ENCODE peak calls at places on chromosomes 13 and 19, in eight cellular contexts. Q, T, G, Y, D, Z, M and N are unnamed samples. For H3K9me3, the result is how much of the 10 kb centered on the place peaks cover.

GRCh38 chr19:8158411-8159074 is 9.2 kb upstream of the FBN3 start:
- DNase-seq in M (peak), G (peak), Y (no peak), D (peak), T (no peak), Z (peak), Q (peak), N (no peak)

GRCh38 chr13:36212789-36213188 is 1.6 kb downstream of the SOHLH2 start:
- DNase-seq in D (peak), Z (no peak), T (no peak), Q (no peak), Y (no peak), M (no peak), G (no peak), N (no peak)

GRCh38 chr19:8487137-8487851 is 15.1 kb downstream of the PRAM1 start:
- DNase-seq in Q (no peak), T (no peak), D (no peak), M (no peak), Y (no peak), G (peak), Z (peak), N (peak)

GRCh38 chr19:2191456-2191931 is 27.8 kb downstream of the DOT1L start:
- DNase-seq in Z (no peak), T (no peak), Q (no peak), Y (no peak), G (no peak), M (no peak), D (no peak), N (no peak)

GRCh38 chr13:109734002-109734785 is 52.2 kb downstream of the IRS2 start:
- DNase-seq in M (no peak), G (no peak), Q (no peak), Y (no peak), T (no peak), D (no peak), Z (no peak), N (no peak)

GRCh38 chr19:39982883-39983282 is 11.9 kb downstream of the PSMC4 start:
- DNase-seq in M (no peak), Q (no peak), Z (no peak), Y (no peak), G (no peak), D (no peak), T (no peak), N (no peak)

GRCh38 chr19:48881741-48882657 is 9.8 kb downstream of the PPP1R15A start:
- DNase-seq in D (peak), T (no peak), Z (no peak), Q (no peak), G (peak), M (no peak), Y (no peak), N (no peak)

GRCh38 chr13:110280996-110281688 is 25.8 kb downstream of the COL4A1 start:
- DNase-seq in M (no peak), Q (no peak), Z (no peak), T (no peak), G (no peak), Y (no peak), D (no peak), N (no peak)

GRCh38 chr19:48539503-48540096 is 12.4 kb upstream of the SULT2B1 start:
- DNase-seq in M (peak), Q (peak), D (no peak), Y (no peak), T (no peak), Z (no peak), G (no peak), N (no peak)

GRCh38 chr19:45271098-45271497 is 20.0 kb downstream of the MARK4 start:
- DNase-seq in G (no peak), M (no peak), Y (no peak), T (no peak), Q (no peak), D (no peak), Z (no peak), N (no peak)

GRCh38 chr19:10009714-10010224 is 535 bp downstream of the COL5A3 start:
- DNase-seq in G (no peak), Q (no peak), Y (no peak), Z (no peak), D (no peak), T (no peak), M (no peak), N (no peak)

GRCh38 chr13:93361703-93362102 is 135.1 kb downstream of the GPC6 start:
- DNase-seq in Y (no peak), Q (no peak), T (no peak), Z (no peak), M (peak), G (no peak), D (no peak), N (no peak)

GRCh38 chr13:43071824-43072223 is 48.4 kb downstream of the DNAJC15 start:
- DNase-seq in D (peak), M (no peak), Q (no peak), Y (no peak), Z (no peak), T (no peak), G (no peak), N (no peak)

GRCh38 chr13:86918682-86919081 is 752.5 kb upstream of the SLITRK5 start:
- DNase-seq in G (no peak), Y (no peak), Q (no peak), M (no peak), Z (no peak), D (no peak), T (no peak), N (no peak)

GRCh38 chr19:17716309-17716929 is 2.9 kb upstream of the MAP1S start:
- DNase-seq in Y (no peak), M (no peak), T (no peak), G (no peak), D (no peak), Z (no peak), Q (no peak), N (no peak)

GRCh38 chr13:51921790-51922740 is 60.3 kb downstream of the CCDC70 start:
- DNase-seq in G (no peak), Z (no peak), T (no peak), M (peak), D (no peak), Q (no peak), Y (no peak), N (no peak)

GRCh38 chr13:32984857-32985626 is 31.2 kb upstream of the KL start:
- DNase-seq in Y (no peak), Z (no peak), M (peak), G (no peak), D (no peak), Q (no peak), T (no peak), N (no peak)

GRCh38 chr13:73465629-73465974 is 406.8 kb downstream of the KLF5 start:
- DNase-seq in Q (no peak), T (no peak), G (no peak), M (peak), Y (no peak), D (no peak), Z (no peak), N (no peak)

GRCh38 chr19:49421039-49421877 is 2.0 kb downstream of the PTH2 start:
- DNase-seq in D (peak), Z (peak), M (peak), G (no peak), T (no peak), Q (peak), Y (peak), N (no peak)

GRCh38 chr19:1260749-1261511 is 8.2 kb upstream of the CIRBP start:
- DNase-seq in Z (peak), Q (peak), Y (peak), G (peak), M (peak), T (peak), D (peak), N (peak)

GRCh38 chr13:30441304-30441703 is 19.0 kb downstream of the UBE2L5 start:
- DNase-seq in Y (no peak), G (no peak), T (no peak), M (peak), D (no peak), Z (no peak), Q (no peak), N (no peak)

GRCh38 chr13:57311009-57311586 is 144.1 kb downstream of the PRR20E start:
- DNase-seq in T (no peak), D (peak), G (no peak), Q (no peak), M (no peak), Y (no peak), Z (no peak), N (no peak)

GRCh38 chr13:104594801-104595200 is 1528.6 kb upstream of the SLC10A2 start:
- DNase-seq in Y (no peak), T (no peak), Q (no peak), M (no peak), D (no peak), G (no peak), Z (no peak), N (no peak)

GRCh38 chr13:36454121-36454520 is 21.8 kb downstream of the CCNA1 start:
- DNase-seq in Y (no peak), Z (no peak), Q (no peak), M (no peak), G (no peak), T (no peak), D (no peak), N (no peak)

GRCh38 chr19:8240274-8241229 is 31.4 kb downstream of the CERS4 start:
- DNase-seq in Y (peak), G (no peak), Z (peak), D (peak), Q (peak), M (peak), T (peak), N (peak)

GRCh38 chr13:60484865-60485264 is 87.8 kb downstream of the TDRD3 start:
- DNase-seq in G (no peak), Z (no peak), T (no peak), D (no peak), Y (no peak), M (no peak), Q (no peak), N (no peak)

GRCh38 chr19:35155441-35155840 is 906 bp downstream of the FXYD5 start:
- DNase-seq in Y (no peak), G (no peak), M (no peak), Q (no peak), D (no peak), Z (no peak), T (no peak), N (no peak)

GRCh38 chr13:37615271-37615670 is 16.7 kb upstream of the POSTN start:
- DNase-seq in D (no peak), Y (no peak), Z (no peak), M (no peak), Q (no peak), T (no peak), G (no peak), N (no peak)

GRCh38 chr13:99055286-99056073 is 77.6 kb upstream of the DOCK9 start:
- DNase-seq in G (no peak), Q (no peak), T (no peak), M (no peak), D (peak), Y (no peak), Z (no peak), N (no peak)
- TF ChIP-seq CTCF in G (no peak), Q (no peak), T (no peak), M (no peak), D (no peak), Y (no peak), Z (no peak), N (no peak)

DNA sequence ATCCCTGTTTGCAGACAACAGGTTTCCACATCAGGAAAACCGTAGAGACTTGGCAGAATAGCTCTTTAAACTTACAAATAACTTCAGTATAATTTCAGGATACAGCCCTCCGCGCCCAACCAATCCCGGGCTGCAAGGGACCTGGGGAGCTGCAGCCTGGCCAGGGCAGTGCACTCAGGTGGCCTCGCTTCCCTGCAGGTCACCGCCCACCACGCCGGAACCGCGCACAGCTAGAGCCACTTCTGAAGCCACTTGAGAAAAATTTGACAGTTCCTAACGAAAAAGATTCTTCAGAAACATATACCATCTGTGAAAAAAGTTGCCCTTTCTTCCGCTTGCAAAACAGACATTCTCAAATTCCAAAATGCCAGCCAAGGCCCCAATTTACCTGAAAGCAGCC is 11.1 kb downstream of the ZNF91 start:
- DNase-seq in D (no peak), Z (no peak), G (no peak), Q (no peak), T (no peak), Y (no peak), M (no peak), N (no peak)
- H3K9me3 ChIP-seq in D (under half), Z (half or more), G (half or more), Q (under half), T (under half), Y (under half), M (half or more), N (under half)

DNA sequence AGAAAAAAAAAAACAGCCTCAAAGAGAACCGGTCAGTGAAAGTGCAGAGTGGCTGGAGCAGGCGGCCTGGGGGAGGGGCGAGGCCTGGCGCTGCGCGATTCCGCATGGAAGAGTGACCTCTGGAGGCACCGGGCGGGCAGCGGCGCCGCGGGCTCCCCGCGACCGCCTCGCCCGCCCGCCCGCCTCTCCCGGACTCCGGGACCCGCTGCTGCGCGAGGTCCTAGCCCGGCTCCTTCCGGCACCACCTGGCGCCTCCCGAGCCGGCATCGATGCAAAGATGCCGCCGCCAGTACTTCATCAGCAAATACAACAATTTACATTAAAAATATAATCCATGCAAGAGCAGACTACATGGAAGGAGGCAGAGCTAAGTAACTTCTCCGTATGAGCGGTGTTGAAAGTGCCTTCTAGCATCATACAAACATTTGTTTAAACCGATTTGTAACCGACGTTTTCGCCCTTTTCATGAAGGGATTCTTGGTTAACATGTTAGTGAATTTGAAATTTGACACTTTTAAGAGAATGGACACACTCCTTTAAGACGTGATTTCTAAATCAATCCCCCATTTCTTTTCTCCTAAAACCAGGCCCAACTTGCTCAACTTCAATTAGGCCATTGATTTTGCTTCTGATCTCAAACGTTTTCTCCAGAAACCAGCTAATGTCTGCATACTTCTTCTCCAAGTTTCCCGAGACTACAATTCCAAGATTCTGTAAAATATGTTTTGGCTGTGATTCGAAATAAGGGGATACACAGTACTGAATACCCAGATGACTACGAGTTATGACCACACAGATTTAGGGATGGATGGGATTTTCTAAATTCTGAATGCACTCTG is 2.1 kb downstream of the EFNB2 start:
- DNase-seq in Z (peak), G (no peak), M (peak), T (peak), Q (peak), D (peak), Y (peak), N (peak)
- H3K27ac ChIP-seq in Z (peak), G (no peak), M (peak), T (peak), Q (peak), D (no peak), Y (no peak), N (peak)

DNA sequence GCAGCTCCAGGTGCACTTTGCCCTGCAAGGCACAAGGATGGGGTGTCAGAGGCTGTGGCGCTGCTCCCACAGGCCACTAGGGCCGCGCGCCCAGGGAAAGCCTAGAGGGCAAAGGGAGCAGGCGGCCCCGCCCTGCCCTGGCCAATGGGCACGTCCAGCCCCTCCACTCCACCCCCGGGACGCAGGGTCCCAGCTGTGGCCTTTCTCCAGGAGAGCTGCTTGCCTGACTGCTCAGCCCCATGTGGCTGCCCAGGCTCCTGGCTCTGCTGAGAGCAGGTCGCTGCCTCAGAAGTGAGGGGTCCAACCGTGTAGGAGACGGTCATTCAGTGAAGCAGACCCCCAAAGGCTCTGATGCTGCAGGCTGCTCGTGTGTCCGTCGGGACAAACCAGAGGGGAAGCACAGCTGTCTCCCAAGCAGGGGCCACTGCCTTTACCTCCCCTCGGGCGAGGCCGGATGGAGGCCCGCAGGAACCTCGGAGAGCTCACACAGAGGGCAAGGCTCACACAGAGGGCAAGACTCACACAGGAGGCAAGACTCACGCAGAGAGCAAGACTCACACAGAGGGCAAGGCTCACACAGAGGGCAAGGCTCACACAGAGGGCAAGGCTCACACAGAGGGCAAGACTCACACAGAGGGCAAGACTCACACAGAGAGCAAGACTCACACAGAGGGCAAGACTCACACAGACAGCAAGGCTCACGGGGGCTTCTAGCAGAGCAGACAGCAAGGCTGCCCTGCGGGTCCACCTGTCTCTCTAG is 56.2 kb upstream of the C13orf46 start:
- DNase-seq in Z (no peak), Q (no peak), Y (peak), T (no peak), G (no peak), D (no peak), M (no peak), N (no peak)
- TF ChIP-seq CTCF in Z (no peak), Q (no peak), Y (no peak), T (no peak), G (no peak), D (no peak), M (no peak), N (no peak)

DNA sequence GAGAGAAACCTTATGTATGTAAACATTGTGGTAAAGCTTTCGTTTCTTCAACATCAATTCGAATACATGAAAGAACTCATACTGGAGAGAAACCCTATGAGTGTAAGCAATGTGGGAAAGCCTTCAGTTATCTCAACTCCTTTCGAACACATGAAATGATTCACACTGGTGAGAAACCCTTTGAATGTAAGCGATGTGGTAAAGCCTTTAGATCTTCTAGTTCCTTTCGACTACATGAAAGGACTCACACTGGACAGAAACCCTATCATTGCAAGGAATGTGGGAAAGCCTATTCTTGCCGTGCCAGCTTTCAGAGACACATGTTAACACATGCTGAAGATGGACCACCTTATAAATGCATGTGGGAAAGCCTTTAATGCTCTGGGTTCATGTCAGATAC is 24.7 kb downstream of the ZNF136 start:
- DNase-seq in D (no peak), Z (no peak), M (no peak), G (no peak), T (no peak), Q (no peak), Y (no peak), N (no peak)
- H3K9me3 ChIP-seq in D (under half), Z (half or more), M (half or more), G (half or more), T (under half), Q (under half), Y (under half), N (under half)

GRCh38 chr13:41827507-41828213 is 133.2 kb downstream of the VWA8 start:
- DNase-seq in T (no peak), Q (no peak), D (no peak), G (no peak), Z (no peak), Y (no peak), M (peak), N (peak)
- H3K27ac ChIP-seq in T (peak), Q (peak), D (no peak), G (no peak), Z (no peak), Y (no peak), M (no peak), N (peak)

DNA sequence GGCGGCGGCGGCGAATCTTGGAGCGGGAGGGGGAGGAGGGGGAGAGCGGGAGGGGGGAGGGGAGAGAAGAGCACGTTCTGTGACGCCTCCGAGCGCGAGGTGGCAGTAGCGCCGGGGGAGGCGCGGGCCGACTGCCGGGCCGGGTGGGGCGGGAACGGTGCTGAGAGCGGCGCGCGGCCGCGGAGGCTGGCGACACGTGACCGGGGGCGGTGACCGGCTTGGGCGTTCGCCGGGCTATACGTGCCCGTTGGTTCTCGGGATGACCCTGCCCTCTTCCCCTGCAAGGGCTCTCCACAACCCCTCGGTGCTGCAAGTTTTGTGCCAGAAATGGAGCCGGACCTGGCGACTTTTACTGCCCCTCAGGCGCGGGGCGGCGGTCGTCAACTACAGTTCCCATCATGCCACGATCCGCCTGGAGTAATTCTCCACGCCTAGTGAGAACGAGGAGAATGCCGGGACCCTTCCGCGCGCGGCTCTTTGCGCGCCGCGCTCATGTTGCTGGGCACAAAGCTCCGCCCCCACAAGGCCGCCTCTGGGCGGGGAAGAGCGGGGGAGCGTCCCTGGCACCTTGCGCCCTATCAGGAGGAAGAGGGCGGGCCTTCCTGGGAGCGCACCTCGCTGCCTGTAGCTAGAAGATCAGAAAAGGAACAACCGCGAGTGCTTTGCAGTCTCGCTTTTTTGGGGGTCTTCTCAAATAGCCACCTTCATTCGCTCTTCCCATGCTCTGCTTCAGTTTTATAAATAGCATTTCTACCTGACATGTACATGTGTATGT is at the start of gene KPNA3:
- DNase-seq in G (peak), T (peak), Y (peak), D (peak), Z (peak), Q (peak), M (peak), N (peak)
- TF ChIP-seq CTCF in G (no peak), T (no peak), Y (no peak), D (peak), Z (peak), Q (no peak), M (no peak), N (peak)